ENCODE peak calls at places on chromosomes 16 and 17, in nine cellular contexts. F is BJ, W is fibroblast of the aortic adventitia, J is HFFc6, E is right atrium auricular region, K is AG09319, C is Panc1, I is neural crest cell, G is gastrocnemius medialis. R is an unnamed sample.

GRCh38 chr17:31155208-31155810 is 60.5 kb downstream of the NF1 start:
- DNase-seq in F (no peak), W (peak; percentile 34), J (peak; percentile 11), E (no peak), K (no peak), C (no peak), I (no peak), G (no peak), R (no peak)

GRCh38 chr17:57355090-57355859 is 99.0 kb downstream of the MSI2 start:
- DNase-seq in F (no peak), W (no peak), J (no peak), E (no peak), K (no peak), C (no peak), I (no peak), G (no peak), R (no peak)

GRCh38 chr17:6323626-6324356 is 111.1 kb downstream of the AIPL1 start:
- DNase-seq in F (no peak), W (no peak), J (no peak), E (no peak), K (no peak), C (no peak), I (no peak), G (no peak), R (no peak)

GRCh38 chr16:25786748-25787147 is 95.0 kb downstream of the HS3ST4 start:
- DNase-seq in F (no peak), W (no peak), J (no peak), E (no peak), K (no peak), C (no peak), I (no peak), G (no peak), R (no peak)

GRCh38 chr16:25013751-25014499 is 1.2 kb downstream of the ARHGAP17 start:
- DNase-seq in F (no peak), W (no peak), J (no peak), E (no peak), K (no peak), C (no peak), I (no peak), G (no peak), R (no peak)

GRCh38 chr17:80632046-80632581 is 87.5 kb downstream of the RPTOR start:
- DNase-seq in F (no peak), W (no peak), J (no peak), E (no peak), K (no peak), C (no peak), I (no peak), G (no peak), R (no peak)

GRCh38 chr16:79261461-79261860 is 339.1 kb downstream of the MAF start:
- DNase-seq in F (no peak), W (no peak), J (no peak), E (no peak), K (no peak), C (no peak), I (peak; percentile 33), G (no peak), R (peak; percentile 22)

GRCh38 chr16:3501783-3502400 is 1.1 kb downstream of the CLUAP1 start:
- DNase-seq in F (no peak), W (no peak), J (no peak), E (no peak), K (no peak), C (no peak), I (no peak), G (no peak), R (no peak)

GRCh38 chr17:76492989-76493501 is 8.2 kb downstream of the RHBDF2 start:
- DNase-seq in F (no peak), W (peak; percentile 50), J (peak; percentile 72), E (peak; percentile 86), K (no peak), C (no peak), I (no peak), G (peak; percentile 63), R (peak; percentile 59)

GRCh38 chr16:74724820-74725549 is 24.3 kb upstream of the MLKL start:
- DNase-seq in F (peak; percentile 9), W (peak; percentile 48), J (peak; percentile 67), E (no peak), K (no peak), C (no peak), I (peak; percentile 21), G (no peak), R (no peak)

GRCh38 chr16:89010210-89010925 is 33.4 kb upstream of the CBFA2T3 start:
- DNase-seq in F (no peak), W (no peak), J (no peak), E (no peak), K (no peak), C (no peak), I (no peak), G (no peak), R (no peak)

GRCh38 chr17:42659079-42659931 is at the start of gene TUBG2:
- DNase-seq in F (no peak), W (peak; percentile 89), J (peak; percentile 84), E (peak; percentile 85), K (no peak), C (no peak), I (peak; percentile 86), G (peak; percentile 79), R (no peak)

GRCh38 chr16:1964046-1964505 is 550 bp downstream of the RPS2 start:
- DNase-seq in F (no peak), W (peak; percentile 42), J (no peak), E (no peak), K (no peak), C (no peak), I (no peak), G (peak; percentile 53), R (no peak)

GRCh38 chr16:77584205-77584859 is 138.0 kb upstream of the NUDT7 start:
- DNase-seq in F (no peak), W (peak; percentile 87), J (peak; percentile 58), E (peak; percentile 65), K (no peak), C (peak; percentile 41), I (peak; percentile 51), G (no peak), R (no peak)

GRCh38 chr17:17846003-17846402 is 9.2 kb upstream of the SREBF1 start:
- DNase-seq in F (no peak), W (no peak), J (no peak), E (no peak), K (no peak), C (no peak), I (no peak), G (no peak), R (no peak)

GRCh38 chr17:17845046-17845775 is 8.4 kb upstream of the SREBF1 start:
- DNase-seq in F (no peak), W (no peak), J (no peak), E (no peak), K (no peak), C (no peak), I (no peak), G (no peak), R (no peak)

GRCh38 chr17:17843096-17843495 is 6.3 kb upstream of the SREBF1 start:
- DNase-seq in F (no peak), W (no peak), J (no peak), E (no peak), K (no peak), C (no peak), I (no peak), G (no peak), R (no peak)

GRCh38 chr17:17844079-17844478 is 7.3 kb upstream of the SREBF1 start:
- DNase-seq in F (no peak), W (no peak), J (no peak), E (no peak), K (no peak), C (no peak), I (no peak), G (no peak), R (no peak)

GRCh38 chr17:17844500-17844899 is 7.7 kb upstream of the SREBF1 start:
- DNase-seq in F (no peak), W (no peak), J (no peak), E (no peak), K (no peak), C (no peak), I (no peak), G (no peak), R (no peak)
- TF ChIP-seq CTCF in F (no peak), W (no peak), J (peak; percentile 31), E (no peak), K (no peak), C (no peak), I (no peak), G (peak; percentile 54), R (no peak)

GRCh38 chr16:54193656-54194007 is 93.0 kb downstream of the IRX3 start:
- DNase-seq in F (no peak), W (peak; percentile 69), J (peak; percentile 64), E (peak; percentile 80), K (peak; percentile 18), C (no peak), I (peak; percentile 82), G (peak; percentile 65), R (peak; percentile 42)
- TF ChIP-seq CTCF in F (peak; percentile 94), W (peak; percentile 90), J (peak; percentile 90), E (peak; percentile 89), K (peak; percentile 82), C (peak; percentile 75), I (peak; percentile 83), G (peak; percentile 78), R (peak; percentile 41)

GRCh38 chr17:41403409-41404023 is 6.1 kb upstream of the KRT31 start:
- DNase-seq in F (no peak), W (no peak), J (peak; percentile 8), E (no peak), K (no peak), C (no peak), I (no peak), G (no peak), R (no peak)

GRCh38 chr17:41404024-41404651 is 6.7 kb upstream of the KRT31 start:
- DNase-seq in F (peak; percentile 94), W (peak; percentile 80), J (peak; percentile 97), E (no peak), K (peak; percentile 83), C (peak; percentile 60), I (no peak), G (no peak), R (no peak)

GRCh38 chr17:41407226-41407625 is 9.8 kb upstream of the KRT31 start:
- DNase-seq in F (no peak), W (no peak), J (no peak), E (no peak), K (no peak), C (no peak), I (no peak), G (no peak), R (no peak)

GRCh38 chr17:41402161-41402560 is 4.8 kb upstream of the KRT31 start:
- DNase-seq in F (no peak), W (no peak), J (peak; percentile 38), E (no peak), K (no peak), C (no peak), I (no peak), G (no peak), R (no peak)

GRCh38 chr17:41406205-41406604 is 8.8 kb upstream of the KRT31 start:
- DNase-seq in F (no peak), W (no peak), J (peak; percentile 17), E (no peak), K (no peak), C (no peak), I (no peak), G (no peak), R (no peak)
- TF ChIP-seq CTCF in F (peak; percentile 5), W (no peak), J (no peak), E (no peak), K (no peak), C (peak; percentile 57), I (no peak), G (no peak), R (no peak)

DNA sequence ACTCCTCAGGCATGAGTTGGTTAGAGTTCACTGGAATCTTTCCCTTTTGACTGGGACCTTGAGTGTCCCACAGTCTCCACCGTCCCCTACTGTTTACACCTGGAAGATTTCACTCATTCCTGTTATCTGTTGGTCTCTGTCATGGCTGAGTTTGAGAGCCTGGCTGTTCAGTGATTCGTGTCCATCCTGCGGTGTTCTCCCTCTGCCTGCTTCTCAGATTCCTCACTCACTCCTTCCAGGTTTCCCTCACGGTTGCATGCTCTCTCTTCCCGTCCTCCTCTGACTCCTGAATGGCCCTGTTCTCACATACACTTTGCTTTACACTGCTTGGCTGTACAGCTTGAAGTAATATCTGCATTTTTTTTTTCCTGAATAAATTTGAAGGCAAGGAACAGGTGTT is 24.5 kb downstream of the OR1D5 start:
- DNase-seq in F (no peak), W (no peak), J (no peak), E (no peak), K (no peak), C (no peak), I (no peak), G (no peak), R (no peak)
- TF ChIP-seq CTCF in F (no peak), W (no peak), J (no peak), E (no peak), K (no peak), C (no peak), I (no peak), G (no peak), R (no peak)

R was measured in natural killer cell.